ENCODE peak calls at places on chromosomes 11 and 22, in eight cellular contexts. One of them, this sample, is unnamed.

GRCh38 chr11:69443138-69443967 is 38.1 kb upstream of the LINC01488 start:
- DNase-seq in erythroblast: peak
- DNase-seq in NCI-H774: peak
- DNase-seq in AG20443: peak
- DNase-seq in lower lobe of right lung: peak
- DNase-seq in GM03348: peak
- DNase-seq in epithelial cell of proximal tubule: no peak
- DNase-seq in sciatic nerve: peak
- DNase-seq in this sample: peak

GRCh38 chr11:80165763-80166162 is 724.9 kb upstream of the TENM4 start:
- DNase-seq in erythroblast: no peak
- DNase-seq in NCI-H774: no peak
- DNase-seq in sciatic nerve: no peak
- DNase-seq in epithelial cell of proximal tubule: no peak
- DNase-seq in GM03348: no peak
- DNase-seq in lower lobe of right lung: no peak
- DNase-seq in AG20443: peak
- DNase-seq in this sample: no peak

GRCh38 chr11:2510626-2511402 is 66.0 kb downstream of the KCNQ1 start:
- DNase-seq in NCI-H774: no peak
- DNase-seq in sciatic nerve: peak
- DNase-seq in epithelial cell of proximal tubule: no peak
- DNase-seq in erythroblast: no peak
- DNase-seq in AG20443: peak
- DNase-seq in lower lobe of right lung: peak
- DNase-seq in GM03348: peak
- DNase-seq in this sample: peak

GRCh38 chr11:119486691-119487259 is 63.8 kb upstream of the THY1 start:
- DNase-seq in epithelial cell of proximal tubule: no peak
- DNase-seq in erythroblast: no peak
- DNase-seq in lower lobe of right lung: no peak
- DNase-seq in NCI-H774: no peak
- DNase-seq in GM03348: no peak
- DNase-seq in AG20443: no peak
- DNase-seq in sciatic nerve: no peak
- DNase-seq in this sample: peak

GRCh38 chr11:45603930-45604682 is 61.3 kb downstream of the CHST1 start:
- DNase-seq in NCI-H774: no peak
- DNase-seq in GM03348: no peak
- DNase-seq in lower lobe of right lung: no peak
- DNase-seq in AG20443: no peak
- DNase-seq in epithelial cell of proximal tubule: no peak
- DNase-seq in sciatic nerve: no peak
- DNase-seq in erythroblast: no peak
- DNase-seq in this sample: no peak

GRCh38 chr11:134069426-134069921 is 602 bp downstream of the JAM3 start:
- DNase-seq in sciatic nerve: peak
- DNase-seq in GM03348: peak
- DNase-seq in lower lobe of right lung: no peak
- DNase-seq in AG20443: peak
- DNase-seq in NCI-H774: no peak
- DNase-seq in epithelial cell of proximal tubule: no peak
- DNase-seq in erythroblast: no peak
- DNase-seq in this sample: no peak

GRCh38 chr11:12381875-12382274 is 4.5 kb downstream of the PARVA start:
- DNase-seq in lower lobe of right lung: no peak
- DNase-seq in sciatic nerve: no peak
- DNase-seq in epithelial cell of proximal tubule: no peak
- DNase-seq in AG20443: no peak
- DNase-seq in erythroblast: no peak
- DNase-seq in NCI-H774: no peak
- DNase-seq in GM03348: no peak
- DNase-seq in this sample: no peak

GRCh38 chr11:17810736-17811135 is 76.2 kb downstream of the KCNC1 start:
- DNase-seq in NCI-H774: no peak
- DNase-seq in epithelial cell of proximal tubule: no peak
- DNase-seq in sciatic nerve: no peak
- DNase-seq in AG20443: peak
- DNase-seq in GM03348: peak
- DNase-seq in lower lobe of right lung: no peak
- DNase-seq in erythroblast: no peak
- DNase-seq in this sample: no peak

GRCh38 chr11:61602775-61603569 is 22.1 kb upstream of the SYT7 start:
- DNase-seq in NCI-H774: no peak
- DNase-seq in AG20443: peak
- DNase-seq in epithelial cell of proximal tubule: peak
- DNase-seq in erythroblast: no peak
- DNase-seq in sciatic nerve: no peak
- DNase-seq in GM03348: peak
- DNase-seq in lower lobe of right lung: no peak
- DNase-seq in this sample: no peak

GRCh38 chr11:74820763-74821162 is 72.1 kb downstream of the RNF169 start:
- DNase-seq in epithelial cell of proximal tubule: peak
- DNase-seq in AG20443: peak
- DNase-seq in sciatic nerve: no peak
- DNase-seq in GM03348: peak
- DNase-seq in NCI-H774: no peak
- DNase-seq in lower lobe of right lung: no peak
- DNase-seq in erythroblast: no peak
- DNase-seq in this sample: no peak

GRCh38 chr22:37233751-37234631 is 10.1 kb downstream of the RAC2 start:
- DNase-seq in sciatic nerve: no peak
- DNase-seq in AG20443: no peak
- DNase-seq in erythroblast: no peak
- DNase-seq in epithelial cell of proximal tubule: no peak
- DNase-seq in NCI-H774: no peak
- DNase-seq in GM03348: no peak
- DNase-seq in lower lobe of right lung: peak
- DNase-seq in this sample: peak

GRCh38 chr11:127815316-127815715 is 772.0 kb downstream of the ETS1 start:
- DNase-seq in sciatic nerve: no peak
- DNase-seq in erythroblast: no peak
- DNase-seq in lower lobe of right lung: no peak
- DNase-seq in GM03348: no peak
- DNase-seq in AG20443: no peak
- DNase-seq in NCI-H774: no peak
- DNase-seq in epithelial cell of proximal tubule: no peak
- DNase-seq in this sample: no peak

GRCh38 chr11:117376517-117376916 is 48.9 kb downstream of the CEP164 start:
- DNase-seq in sciatic nerve: no peak
- DNase-seq in erythroblast: no peak
- DNase-seq in GM03348: no peak
- DNase-seq in NCI-H774: no peak
- DNase-seq in epithelial cell of proximal tubule: no peak
- DNase-seq in AG20443: no peak
- DNase-seq in lower lobe of right lung: no peak
- DNase-seq in this sample: no peak

GRCh38 chr11:135008412-135008811 is 596.4 kb upstream of the B3GAT1 start:
- DNase-seq in sciatic nerve: no peak
- DNase-seq in NCI-H774: no peak
- DNase-seq in GM03348: no peak
- DNase-seq in AG20443: no peak
- DNase-seq in lower lobe of right lung: no peak
- DNase-seq in epithelial cell of proximal tubule: no peak
- DNase-seq in erythroblast: no peak
- DNase-seq in this sample: no peak

GRCh38 chr22:19571207-19571795 is 47.1 kb upstream of the CLDN5 start:
- DNase-seq in NCI-H774: no peak
- DNase-seq in lower lobe of right lung: no peak
- DNase-seq in erythroblast: no peak
- DNase-seq in GM03348: no peak
- DNase-seq in epithelial cell of proximal tubule: no peak
- DNase-seq in AG20443: no peak
- DNase-seq in sciatic nerve: no peak
- DNase-seq in this sample: no peak

GRCh38 chr22:21865041-21865440 is 2.4 kb downstream of the MAPK1 start:
- DNase-seq in lower lobe of right lung: no peak
- DNase-seq in GM03348: peak
- DNase-seq in sciatic nerve: no peak
- DNase-seq in epithelial cell of proximal tubule: no peak
- DNase-seq in NCI-H774: no peak
- DNase-seq in erythroblast: peak
- DNase-seq in AG20443: peak
- DNase-seq in this sample: no peak

GRCh38 chr11:8281266-8281665 is 17.6 kb upstream of the LMO1 start:
- DNase-seq in erythroblast: no peak
- DNase-seq in epithelial cell of proximal tubule: no peak
- DNase-seq in AG20443: no peak
- DNase-seq in GM03348: no peak
- DNase-seq in NCI-H774: no peak
- DNase-seq in lower lobe of right lung: peak
- DNase-seq in sciatic nerve: peak
- DNase-seq in this sample: no peak